ENCODE peak calls at places on chromosomes 7 and 10, in ten cellular contexts. V, D, K, I, Y, M, Q, U, T and S are unnamed samples.

GRCh38 chr7:124700655-124701054 is 64.9 kb downstream of the GPR37 start:
- DNase-seq in V (no peak), D (no peak), K (no peak), I (no peak), Y (no peak), M (no peak), Q (peak), U (no peak), T (no peak), S (no peak)

GRCh38 chr7:108034586-108034985 is 31.6 kb upstream of the LAMB1 start:
- DNase-seq in V (no peak), D (no peak), K (peak), I (no peak), Y (no peak), M (no peak), Q (peak), U (no peak), T (no peak), S (no peak)

GRCh38 chr10:108911814-108912541 is 1011.3 kb downstream of the XPNPEP1 start:
- DNase-seq in V (peak), D (no peak), K (peak), I (peak), Y (no peak), M (peak), Q (peak), U (peak), T (no peak), S (no peak)

GRCh38 chr10:43409385-43410109 is 561 bp upstream of the HNRNPF start:
- DNase-seq in V (no peak), D (no peak), K (no peak), I (peak), Y (no peak), M (peak), Q (no peak), U (peak), T (peak), S (no peak)

GRCh38 chr7:147265528-147265927 is 1148.9 kb downstream of the CNTNAP2 start:
- DNase-seq in V (no peak), D (no peak), K (no peak), I (no peak), Y (no peak), M (peak), Q (no peak), U (no peak), T (no peak), S (no peak)

GRCh38 chr7:45713669-45714520 is 139.7 kb downstream of the ADCY1 start:
- DNase-seq in V (peak), D (no peak), K (no peak), I (no peak), Y (no peak), M (no peak), Q (no peak), U (no peak), T (no peak), S (no peak)

GRCh38 chr7:20199015-20199737 is 18.0 kb downstream of the MACC1 start:
- DNase-seq in V (peak), D (no peak), K (peak), I (peak), Y (no peak), M (peak), Q (peak), U (peak), T (peak), S (peak)

GRCh38 chr7:20388064-20388463 is 57.4 kb downstream of the ITGB8 start:
- DNase-seq in V (no peak), D (no peak), K (no peak), I (no peak), Y (no peak), M (no peak), Q (no peak), U (no peak), T (no peak), S (no peak)

GRCh38 chr10:11673346-11674330 is 62.2 kb upstream of the USP6NL start:
- DNase-seq in V (no peak), D (no peak), K (no peak), I (peak), Y (peak), M (peak), Q (no peak), U (no peak), T (peak), S (no peak)

GRCh38 chr10:28120795-28121194 is 121.9 kb upstream of the ODAD2 start:
- DNase-seq in V (no peak), D (no peak), K (no peak), I (no peak), Y (no peak), M (no peak), Q (no peak), U (no peak), T (no peak), S (no peak)

GRCh38 chr7:116954443-116954838 is 1.1 kb downstream of the ST7 start:
- DNase-seq in V (no peak), D (no peak), K (no peak), I (no peak), Y (no peak), M (no peak), Q (no peak), U (no peak), T (no peak), S (no peak)

GRCh38 chr7:134302120-134302519 is 14.6 kb downstream of the SLC35B4 start:
- DNase-seq in V (no peak), D (no peak), K (no peak), I (peak), Y (no peak), M (no peak), Q (peak), U (no peak), T (no peak), S (no peak)

GRCh38 chr7:106609416-106609815 is 51.5 kb downstream of the CCDC71L start:
- DNase-seq in V (no peak), D (no peak), K (peak), I (peak), Y (peak), M (no peak), Q (peak), U (no peak), T (peak), S (no peak)

GRCh38 chr7:4204530-4205165 is 477.4 kb upstream of the FOXK1 start:
- DNase-seq in V (no peak), D (no peak), K (no peak), I (no peak), Y (no peak), M (peak), Q (no peak), U (no peak), T (no peak), S (no peak)

GRCh38 chr10:106863549-106863948 is 301.0 kb downstream of the SORCS1 start:
- DNase-seq in V (no peak), D (no peak), K (peak), I (no peak), Y (no peak), M (no peak), Q (no peak), U (no peak), T (no peak), S (no peak)

GRCh38 chr7:64959072-64959747 is 31.6 kb downstream of the ZNF117 start:
- DNase-seq in V (no peak), D (no peak), K (peak), I (no peak), Y (no peak), M (no peak), Q (no peak), U (peak), T (peak), S (no peak)

GRCh38 chr7:128835790-128836641 is 5.8 kb downstream of the FLNC start:
- DNase-seq in V (no peak), D (no peak), K (no peak), I (peak), Y (no peak), M (no peak), Q (peak), U (no peak), T (no peak), S (no peak)

GRCh38 chr7:69932034-69932628 is 333.9 kb downstream of the AUTS2 start:
- DNase-seq in V (peak), D (peak), K (peak), I (peak), Y (no peak), M (no peak), Q (peak), U (peak), T (no peak), S (no peak)

GRCh38 chr7:45183711-45184210 is 26.2 kb downstream of the RAMP3 start:
- DNase-seq in V (no peak), D (no peak), K (no peak), I (no peak), Y (no peak), M (peak), Q (no peak), U (no peak), T (no peak), S (no peak)

GRCh38 chr10:97888134-97888533 is 38.5 kb downstream of the GOLGA7B start:
- DNase-seq in V (no peak), D (no peak), K (no peak), I (no peak), Y (no peak), M (no peak), Q (no peak), U (no peak), T (no peak), S (no peak)

GRCh38 chr7:11379641-11380040 is 406.0 kb downstream of the PHF14 start:
- DNase-seq in V (no peak), D (no peak), K (peak), I (no peak), Y (no peak), M (no peak), Q (no peak), U (no peak), T (no peak), S (no peak)

GRCh38 chr7:101680406-101681145 is 51.5 kb upstream of the MYL10 start:
- DNase-seq in V (no peak), D (no peak), K (no peak), I (peak), Y (no peak), M (no peak), Q (no peak), U (no peak), T (no peak), S (no peak)

GRCh38 chr10:10872035-10872673 is 145.5 kb upstream of the CELF2 start:
- DNase-seq in V (peak), D (no peak), K (peak), I (peak), Y (peak), M (no peak), Q (peak), U (no peak), T (peak), S (no peak)